ENCODE peak calls at places on chromosomes 2 and 18, in ten cellular contexts. G, F, L, U, I, V, R, D, N and B are unnamed samples.

GRCh38 chr2:189014426-189015138 is 40.4 kb downstream of the COL3A1 start:
- DNase-seq in N (peak; percentile 53), U (no peak), I (no peak), F (no peak), L (no peak), R (no peak), V (no peak), D (no peak), G (no peak), B (no peak)

GRCh38 chr2:14516844-14517243 is 115.7 kb upstream of the LRATD1 start:
- DNase-seq in G (no peak), L (no peak), U (no peak), F (no peak), N (peak; percentile 92), R (no peak), D (no peak), I (no peak), V (no peak), B (no peak)

GRCh38 chr18:32019251-32019943 is 772 bp downstream of the RNF125 start:
- DNase-seq in D (peak; percentile 53), F (no peak), I (peak; percentile 78), V (no peak), L (peak; percentile 36), R (peak; percentile 73), G (peak; percentile 42), U (peak; percentile 6), N (peak; percentile 42), B (no peak)

GRCh38 chr18:79326413-79327198 is 69.1 kb upstream of the NFATC1 start:
- DNase-seq in V (no peak), D (no peak), I (no peak), L (no peak), G (no peak), R (no peak), N (no peak), U (no peak), F (no peak), B (peak; percentile 84)

GRCh38 chr2:84175340-84175739 is 283.7 kb downstream of the SUCLG1 start:
- DNase-seq in L (no peak), V (no peak), I (no peak), F (no peak), R (no peak), N (no peak), U (no peak), G (no peak), D (no peak), B (no peak)

GRCh38 chr18:56402872-56403516 is 235.4 kb downstream of the TXNL1 start:
- DNase-seq in U (no peak), G (no peak), F (no peak), N (peak; percentile 91), L (no peak), V (no peak), D (no peak), R (no peak), I (no peak), B (no peak)

GRCh38 chr18:58863539-58864145 is 1.0 kb upstream of the ZNF532 start:
- DNase-seq in L (peak; percentile 60), I (peak; percentile 65), N (peak; percentile 74), F (no peak), D (peak; percentile 87), R (no peak), U (no peak), G (no peak), V (no peak), B (no peak)

GRCh38 chr2:127665267-127665893 is 9.9 kb downstream of the LIMS2 start:
- DNase-seq in N (no peak), U (no peak), R (no peak), G (no peak), F (no peak), V (no peak), I (peak; percentile 29), D (no peak), L (no peak), B (no peak)

GRCh38 chr2:83594841-83595720 is 864.0 kb downstream of the SUCLG1 start:
- DNase-seq in D (no peak), G (no peak), V (no peak), F (no peak), L (no peak), I (no peak), R (no peak), U (no peak), N (peak; percentile 77), B (no peak)

GRCh38 chr2:25877431-25878360 is 591 bp downstream of the ASXL2 start:
- DNase-seq in F (no peak), I (peak; percentile 81), V (peak; percentile 32), U (peak; percentile 76), G (peak; percentile 40), N (peak; percentile 78), R (peak; percentile 76), L (peak; percentile 39), D (peak; percentile 68), B (peak; percentile 87)

GRCh38 chr18:63138469-63139340 is 180.9 kb downstream of the BCL2 start:
- DNase-seq in V (no peak), L (no peak), N (peak; percentile 58), D (peak; percentile 68), I (peak; percentile 89), U (peak; percentile 8), F (no peak), R (no peak), G (no peak), B (no peak)

GRCh38 chr2:27960237-27960912 is 69.8 kb downstream of the BABAM2 start:
- DNase-seq in G (no peak), D (no peak), I (no peak), N (peak; percentile 95), U (no peak), L (no peak), V (no peak), F (no peak), R (no peak), B (no peak)

GRCh38 chr2:173741715-173742114 is 223.5 kb downstream of the SP3 start:
- DNase-seq in R (no peak), L (no peak), U (no peak), I (no peak), D (no peak), G (no peak), N (peak; percentile 9), V (no peak), F (no peak), B (no peak)

GRCh38 chr18:29147944-29148343 is 971.0 kb upstream of the CDH2 start:
- DNase-seq in N (peak; percentile 62), R (no peak), V (no peak), U (no peak), F (no peak), D (peak; percentile 7), G (no peak), I (peak; percentile 65), L (no peak), B (no peak)

GRCh38 chr2:53787911-53788289 is 1.1 kb downstream of the ERLEC1 start:
- DNase-seq in L (no peak), R (no peak), U (no peak), G (no peak), I (no peak), D (no peak), F (no peak), N (peak; percentile 38), V (no peak), B (no peak)

GRCh38 chr2:183037281-183037659 is 987 bp downstream of the NCKAP1 start:
- DNase-seq in N (peak; percentile 74), I (no peak), R (no peak), D (no peak), F (no peak), L (no peak), G (no peak), U (peak; percentile 57), V (no peak), B (no peak)

GRCh38 chr2:64586883-64587481 is 62.9 kb downstream of the AFTPH start:
- DNase-seq in D (peak; percentile 65), F (no peak), L (no peak), N (peak; percentile 80), U (peak; percentile 49), I (no peak), G (no peak), R (no peak), V (no peak), B (no peak)

DNA sequence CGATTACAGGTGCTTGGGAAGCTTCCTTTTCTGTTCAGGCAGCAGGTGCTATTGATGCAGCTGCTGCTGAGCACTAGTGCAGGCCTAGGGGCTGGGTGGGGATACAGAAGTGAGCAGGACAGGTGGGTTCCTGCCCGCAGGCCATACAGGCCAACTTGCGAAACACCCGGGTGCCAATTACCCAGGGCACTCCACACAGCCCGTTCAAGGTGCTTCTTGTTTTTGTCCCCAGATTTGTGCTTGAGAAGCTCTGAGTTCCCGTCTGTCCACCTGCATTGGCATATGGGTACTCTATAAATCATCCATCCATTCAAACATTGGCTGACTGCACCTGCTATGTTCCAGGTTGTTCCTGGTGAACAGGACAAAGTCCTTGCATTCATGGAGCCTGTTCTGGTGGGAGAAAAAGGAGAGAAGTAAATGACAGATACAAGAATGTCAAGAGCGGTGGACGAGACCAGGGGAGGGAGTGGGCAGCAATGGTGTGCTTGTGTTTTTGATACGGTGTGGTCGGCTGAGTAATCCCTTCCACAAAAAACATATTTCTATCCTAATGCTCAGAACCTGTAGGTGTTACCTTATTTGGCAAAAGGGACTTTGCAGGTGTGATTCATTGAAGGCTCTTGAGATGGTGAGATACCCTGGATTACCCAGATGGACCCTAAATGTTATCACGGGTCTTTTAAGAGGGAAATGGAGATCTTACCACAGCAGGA is 31.4 kb downstream of the SH3BP4 start:
- DNase-seq in D (no peak), L (no peak), G (no peak), F (no peak), N (no peak), I (no peak), U (no peak), V (no peak), R (no peak), B (no peak)
- H3K27ac ChIP-seq in D (no peak overlapping the region), L (peak overlapping the region; percentile 81), G (no peak overlapping the region), F (no peak overlapping the region), N (peak overlapping the region; percentile 98), I (peak overlapping the region; percentile 33), U (no peak overlapping the region), V (peak overlapping the region; percentile 89), R (peak overlapping the region; percentile 78), B (no peak overlapping the region)

GRCh38 chr2:10163498-10164486 is 41.3 kb downstream of the RRM2 start:
- DNase-seq in V (no peak), L (no peak), D (no peak), R (no peak), G (no peak), F (no peak), I (no peak), U (no peak), N (peak; percentile 25), B (no peak)
- H3K27ac ChIP-seq in V (no peak overlapping the region), L (no peak overlapping the region), D (no peak overlapping the region), R (no peak overlapping the region), G (no peak overlapping the region), F (no peak overlapping the region), I (no peak overlapping the region), U (no peak overlapping the region), N (no peak overlapping the region), B (no peak overlapping the region)

DNA sequence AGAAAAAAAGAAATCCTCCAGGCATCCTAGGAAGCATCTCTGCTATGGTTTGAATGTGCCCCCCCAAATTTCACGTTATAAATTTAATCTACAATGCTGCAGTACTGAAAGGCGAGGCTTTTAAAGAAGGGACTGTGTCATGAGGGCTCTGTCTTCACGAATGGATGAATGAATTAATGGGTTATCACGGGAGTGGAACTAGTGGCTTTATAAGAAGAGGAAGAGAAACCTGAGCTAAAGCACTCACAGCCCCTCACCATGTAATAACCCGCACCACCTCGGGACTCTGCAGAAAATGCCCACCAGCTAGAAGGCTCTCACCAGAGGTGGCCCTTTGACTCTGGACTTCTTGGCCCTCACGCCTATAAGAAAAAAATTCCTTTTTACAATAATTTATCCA is 27.6 kb downstream of the RNU4ATAC start:
- DNase-seq in L (no peak), D (no peak), R (no peak), G (no peak), U (no peak), N (no peak), I (no peak), F (no peak), V (no peak), B (no peak)
- H3K27ac ChIP-seq in L (no peak overlapping the region), D (no peak overlapping the region), R (no peak overlapping the region), G (no peak overlapping the region), U (no peak overlapping the region), N (no peak overlapping the region), I (no peak overlapping the region), F (no peak overlapping the region), V (no peak overlapping the region), B (no peak overlapping the region)

GRCh38 chr2:20585351-20585709 is 65.6 kb downstream of the HS1BP3 start:
- DNase-seq in V (no peak), N (no peak), D (no peak), L (no peak), G (no peak), R (no peak), F (no peak), U (no peak), I (no peak), B (no peak)
- H3K27ac ChIP-seq in V (peak overlapping the region; percentile 93), N (no peak overlapping the region), D (no peak overlapping the region), L (peak overlapping the region; percentile 74), G (no peak overlapping the region), R (peak overlapping the region; percentile 77), F (peak overlapping the region; percentile 59), U (no peak overlapping the region), I (peak overlapping the region; percentile 11), B (peak overlapping the region; percentile 60)